ENCODE peak calls at places on chromosomes 7 and 10, in eight cellular contexts. P, R, G, S, L, H, N and W are unnamed samples.

GRCh38 chr10:44462338-44462914 is 77.5 kb upstream of the CXCL12 start:
- DNase-seq in P (no peak), R (no peak), G (no peak), S (no peak), L (no peak), H (no peak), N (no peak), W (no peak)

GRCh38 chr7:7201583-7202374 is 19.4 kb downstream of the C1GALT1 start:
- DNase-seq in P (no peak), R (peak; percentile 70), G (no peak), S (no peak), L (peak; percentile 66), H (no peak), N (no peak), W (no peak)

GRCh38 chr7:134690016-134690415 is 43.4 kb downstream of the BPGM start:
- DNase-seq in P (no peak), R (no peak), G (no peak), S (no peak), L (no peak), H (no peak), N (no peak), W (no peak)

GRCh38 chr10:111146025-111146640 is 69.3 kb downstream of the ADRA2A start:
- DNase-seq in P (no peak), R (no peak), G (no peak), S (no peak), L (no peak), H (no peak), N (no peak), W (no peak)

GRCh38 chr7:39703143-39703542 is 79.8 kb downstream of the RALA start:
- DNase-seq in P (no peak), R (no peak), G (no peak), S (peak; percentile 20), L (no peak), H (no peak), N (no peak), W (no peak)

GRCh38 chr7:14233026-14233897 is 243.8 kb upstream of the ETV1 start:
- DNase-seq in P (no peak), R (no peak), G (no peak), S (no peak), L (no peak), H (no peak), N (no peak), W (no peak)

GRCh38 chr7:38932509-38933168 is 23.6 kb upstream of the VPS41 start:
- DNase-seq in P (peak; percentile 49), R (peak; percentile 64), G (no peak), S (peak; percentile 54), L (peak; percentile 34), H (peak; percentile 40), N (peak; percentile 28), W (peak; percentile 73)

GRCh38 chr7:120170849-120171248 is 102.1 kb upstream of the KCND2 start:
- DNase-seq in P (no peak), R (no peak), G (peak; percentile 28), S (no peak), L (no peak), H (no peak), N (no peak), W (no peak)

GRCh38 chr10:102287538-102287937 is 42.2 kb downstream of the GBF1 start:
- DNase-seq in P (no peak), R (no peak), G (no peak), S (no peak), L (no peak), H (no peak), N (no peak), W (no peak)

GRCh38 chr10:102289356-102289755 is 44.0 kb downstream of the GBF1 start:
- DNase-seq in P (no peak), R (no peak), G (no peak), S (no peak), L (no peak), H (no peak), N (no peak), W (no peak)

GRCh38 chr10:102289840-102290239 is 44.5 kb downstream of the GBF1 start:
- DNase-seq in P (no peak), R (no peak), G (no peak), S (no peak), L (no peak), H (no peak), N (no peak), W (no peak)

GRCh38 chr10:102287991-102288390 is 42.7 kb downstream of the GBF1 start:
- DNase-seq in P (no peak), R (no peak), G (no peak), S (no peak), L (no peak), H (no peak), N (no peak), W (no peak)

DNA sequence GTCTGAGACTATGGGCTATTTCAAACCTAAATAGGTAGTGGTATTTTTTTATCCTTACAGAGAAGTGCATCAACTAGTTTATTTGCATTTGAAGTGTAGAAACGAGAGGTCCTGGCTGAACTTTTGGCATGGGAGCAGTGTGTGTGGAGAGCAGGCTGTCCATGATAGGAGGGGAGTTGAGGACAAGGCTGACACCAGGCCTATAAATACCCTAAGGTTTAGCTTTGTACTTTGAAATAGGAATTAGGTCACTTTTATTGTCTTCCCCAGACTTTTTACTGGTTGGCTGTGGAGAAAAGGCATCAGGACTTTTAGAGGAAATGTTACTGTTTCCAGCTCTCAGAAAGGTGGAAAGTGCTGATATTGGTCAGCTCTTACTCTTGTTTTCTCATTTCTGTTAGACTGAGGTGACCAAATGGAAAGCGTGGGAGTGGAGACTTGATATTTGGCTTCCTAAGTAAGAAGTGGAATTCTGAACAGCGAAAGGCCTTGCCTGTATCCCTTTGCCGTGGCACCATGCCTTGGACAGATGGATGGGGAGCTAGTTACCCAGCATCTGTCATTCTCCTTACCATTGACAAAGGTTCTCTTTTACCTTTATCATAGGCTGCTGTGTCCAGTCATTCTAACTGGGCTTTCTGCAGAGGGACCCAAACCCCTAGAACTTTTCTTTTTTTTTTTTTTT is 46.0 kb downstream of the GBF1 start:
- DNase-seq in P (peak; percentile 70), R (no peak), G (no peak), S (no peak), L (no peak), H (no peak), N (no peak), W (no peak)
- H3K27ac ChIP-seq in P (peak overlapping the region; percentile 89), R (no peak overlapping the region), G (no peak overlapping the region), S (no peak overlapping the region), L (no peak overlapping the region), H (no peak overlapping the region), N (no peak overlapping the region), W (no peak overlapping the region)

GRCh38 chr7:155308330-155309020 is 10.8 kb downstream of the INSIG1 start:
- DNase-seq in P (no peak), R (no peak), G (no peak), S (no peak), L (no peak), H (no peak), N (no peak), W (no peak)
- TF ChIP-seq POLR2A in P (no peak), R (no peak), G (no peak), S (no peak), L (no peak), H (no peak), N (no peak), W (no peak)

GRCh38 chr7:55130079-55130476 is 111.3 kb downstream of the EGFR start:
- DNase-seq in P (no peak), R (no peak), G (peak; percentile 34), S (no peak), L (peak; percentile 80), H (no peak), N (no peak), W (no peak)

GRCh38 chr7:55127135-55127551 is 108.3 kb downstream of the EGFR start:
- DNase-seq in P (no peak), R (no peak), G (no peak), S (no peak), L (no peak), H (no peak), N (no peak), W (no peak)

GRCh38 chr7:55129409-55130078 is 110.7 kb downstream of the EGFR start:
- DNase-seq in P (no peak), R (no peak), G (peak; percentile 34), S (no peak), L (no peak), H (no peak), N (no peak), W (no peak)

GRCh38 chr7:55127622-55128081 is 108.8 kb downstream of the EGFR start:
- DNase-seq in P (peak; percentile 57), R (no peak), G (no peak), S (no peak), L (peak; percentile 71), H (no peak), N (no peak), W (no peak)

DNA sequence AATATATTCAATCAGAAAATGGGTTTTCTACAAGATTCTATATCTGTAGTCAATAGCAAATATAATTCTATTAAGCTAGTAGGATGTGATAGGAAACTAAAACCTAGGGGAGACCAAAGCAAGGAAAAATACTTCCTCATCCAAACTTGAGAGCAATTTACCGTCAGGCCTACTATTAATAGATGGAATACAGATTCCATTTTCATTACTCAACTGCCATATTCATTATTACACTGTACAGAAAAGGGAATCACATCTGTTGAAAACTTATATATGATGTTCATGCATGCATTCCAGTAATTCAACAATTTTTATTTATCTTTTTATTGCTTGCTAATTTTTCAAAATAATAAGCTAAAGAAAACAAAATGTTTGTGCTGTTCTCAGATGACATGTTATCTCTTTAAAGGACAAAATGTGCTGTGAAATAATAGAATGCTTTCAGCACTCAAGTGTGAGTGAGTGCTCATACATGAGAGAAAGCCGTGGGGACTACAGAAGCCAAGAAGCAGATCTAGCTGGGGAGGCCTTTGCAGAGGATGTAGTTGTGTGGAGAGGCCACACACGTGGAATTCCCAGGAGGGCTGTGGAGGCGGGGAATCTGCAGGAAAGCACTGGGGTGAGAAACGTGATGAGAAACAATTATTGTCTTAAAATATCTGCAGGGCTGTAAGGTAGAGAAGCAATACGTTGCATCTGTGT is 110.0 kb downstream of the EGFR start:
- DNase-seq in P (peak; percentile 59), R (no peak), G (peak; percentile 43), S (no peak), L (peak; percentile 81), H (no peak), N (no peak), W (peak; percentile 66)
- H3K4me1 ChIP-seq in P (peaks cover 18% of the 10 kb centered on the region), R (peaks cover 78% of the 10 kb centered on the region), G (peaks cover 14% of the 10 kb centered on the region), S (peaks cover 10% of the 10 kb centered on the region), L (peaks cover 76% of the 10 kb centered on the region), H (peaks cover 16% of the 10 kb centered on the region), N (peaks cover 60% of the 10 kb centered on the region), W (peaks cover 39% of the 10 kb centered on the region)

GRCh38 chr10:124659380-124659779 is 84.8 kb downstream of the FAM53B start:
- DNase-seq in P (no peak), R (no peak), G (no peak), S (no peak), L (no peak), H (no peak), N (no peak), W (no peak)

GRCh38 chr10:124661661-124662180 is 82.5 kb downstream of the FAM53B start:
- DNase-seq in P (no peak), R (no peak), G (no peak), S (no peak), L (no peak), H (no peak), N (no peak), W (no peak)

GRCh38 chr10:124658591-124659240 is 85.5 kb downstream of the FAM53B start:
- DNase-seq in P (peak; percentile 9), R (no peak), G (no peak), S (no peak), L (no peak), H (no peak), N (no peak), W (no peak)

GRCh38 chr10:124663228-124663627 is 81.0 kb downstream of the FAM53B start:
- DNase-seq in P (no peak), R (no peak), G (no peak), S (no peak), L (no peak), H (no peak), N (no peak), W (no peak)

GRCh38 chr10:124660404-124661125 is 83.6 kb downstream of the FAM53B start:
- DNase-seq in P (no peak), R (peak; percentile 55), G (no peak), S (no peak), L (no peak), H (no peak), N (no peak), W (no peak)
- H3K27ac ChIP-seq in P (no peak overlapping the region), R (peak overlapping the region; percentile 66), G (no peak overlapping the region), S (no peak overlapping the region), L (peak overlapping the region; percentile 38), H (no peak overlapping the region), N (no peak overlapping the region), W (no peak overlapping the region)